ENCODE peak calls at places on chromosomes 6 and 20, in four cellular contexts. One of them, this sample, is unnamed.

GRCh38 chr20:57381596-57382503 is 9.3 kb upstream of the RBM38 start:
- DNase-seq in sigmoid colon: peak
- DNase-seq in adrenal gland: peak
- DNase-seq in heart left ventricle: peak
- DNase-seq in this sample: peak

GRCh38 chr20:48398506-48399449 is 429.0 kb downstream of the PREX1 start:
- DNase-seq in adrenal gland: no peak
- DNase-seq in heart left ventricle: no peak
- DNase-seq in sigmoid colon: no peak
- DNase-seq in this sample: no peak

GRCh38 chr6:161336479-161336878 is 62.6 kb upstream of the AGPAT4 start:
- DNase-seq in adrenal gland: no peak
- DNase-seq in sigmoid colon: no peak
- DNase-seq in heart left ventricle: no peak
- DNase-seq in this sample: no peak

GRCh38 chr20:47686545-47686944 is 98.7 kb downstream of the SULF2 start:
- DNase-seq in sigmoid colon: no peak
- DNase-seq in heart left ventricle: peak
- DNase-seq in adrenal gland: peak
- DNase-seq in this sample: peak

GRCh38 chr6:109073344-109074235 is 21.1 kb downstream of the SESN1 start:
- DNase-seq in heart left ventricle: no peak
- DNase-seq in adrenal gland: peak
- DNase-seq in sigmoid colon: no peak
- DNase-seq in this sample: peak

GRCh38 chr6:95366414-95366813 is 210.9 kb upstream of the MANEA start:
- DNase-seq in adrenal gland: no peak
- DNase-seq in heart left ventricle: no peak
- DNase-seq in sigmoid colon: no peak
- DNase-seq in this sample: no peak

GRCh38 chr20:47792021-47792618 is 6.8 kb upstream of the SULF2 start:
- DNase-seq in heart left ventricle: peak
- DNase-seq in adrenal gland: peak
- DNase-seq in sigmoid colon: peak
- DNase-seq in this sample: peak

GRCh38 chr6:148566664-148567350 is 180.0 kb upstream of the UST start:
- DNase-seq in sigmoid colon: no peak
- DNase-seq in heart left ventricle: no peak
- DNase-seq in adrenal gland: no peak
- DNase-seq in this sample: no peak

GRCh38 chr20:4876301-4876700 is 125.0 kb downstream of the SLC23A2 start:
- DNase-seq in heart left ventricle: no peak
- DNase-seq in adrenal gland: no peak
- DNase-seq in sigmoid colon: no peak
- DNase-seq in this sample: no peak

GRCh38 chr20:35021063-35021462 is 65.4 kb downstream of the MYH7B start:
- DNase-seq in sigmoid colon: no peak
- DNase-seq in adrenal gland: no peak
- DNase-seq in heart left ventricle: no peak
- DNase-seq in this sample: no peak

GRCh38 chr6:41453232-41453631 is 92.9 kb upstream of the FOXP4 start:
- DNase-seq in heart left ventricle: no peak
- DNase-seq in adrenal gland: no peak
- DNase-seq in sigmoid colon: no peak
- DNase-seq in this sample: no peak

GRCh38 chr6:137696765-137697164 is 170.3 kb upstream of the TNFAIP3 start:
- DNase-seq in sigmoid colon: no peak
- DNase-seq in adrenal gland: no peak
- DNase-seq in heart left ventricle: no peak
- DNase-seq in this sample: no peak

GRCh38 chr20:3237958-3238615 is 903 bp downstream of the SLC4A11 start:
- DNase-seq in sigmoid colon: no peak
- DNase-seq in adrenal gland: no peak
- DNase-seq in heart left ventricle: no peak
- DNase-seq in this sample: no peak

GRCh38 chr20:56187791-56188190 is 60.7 kb upstream of the MC3R start:
- DNase-seq in adrenal gland: no peak
- DNase-seq in heart left ventricle: no peak
- DNase-seq in sigmoid colon: no peak
- DNase-seq in this sample: no peak

GRCh38 chr6:170024940-170025339 is 265.9 kb downstream of the DLL1 start:
- DNase-seq in adrenal gland: peak
- DNase-seq in heart left ventricle: peak
- DNase-seq in sigmoid colon: peak
- DNase-seq in this sample: peak

GRCh38 chr6:34526241-34526972 is 29.7 kb downstream of the SPDEF start:
- DNase-seq in heart left ventricle: peak
- DNase-seq in sigmoid colon: no peak
- DNase-seq in adrenal gland: no peak
- DNase-seq in this sample: peak

GRCh38 chr6:125507987-125508655 is 206.4 kb upstream of the HDDC2 start:
- DNase-seq in sigmoid colon: no peak
- DNase-seq in heart left ventricle: peak
- DNase-seq in adrenal gland: no peak
- DNase-seq in this sample: no peak

GRCh38 chr20:58992911-58993310 is 11.9 kb downstream of the NELFCD start:
- DNase-seq in adrenal gland: no peak
- DNase-seq in sigmoid colon: no peak
- DNase-seq in heart left ventricle: no peak
- DNase-seq in this sample: no peak

GRCh38 chr20:1489764-1490436 is 1.3 kb downstream of the SIRPB2 start:
- DNase-seq in sigmoid colon: peak
- DNase-seq in heart left ventricle: no peak
- DNase-seq in adrenal gland: no peak
- DNase-seq in this sample: no peak

GRCh38 chr6:24446670-24447069 is 42.7 kb downstream of the GPLD1 start:
- DNase-seq in adrenal gland: no peak
- DNase-seq in sigmoid colon: no peak
- DNase-seq in heart left ventricle: no peak
- DNase-seq in this sample: no peak

GRCh38 chr6:11207199-11207968 is 25.1 kb downstream of the NEDD9 start:
- DNase-seq in heart left ventricle: peak
- DNase-seq in adrenal gland: peak
- DNase-seq in sigmoid colon: peak
- DNase-seq in this sample: peak

GRCh38 chr6:90865513-90865912 is 278.6 kb upstream of the MAP3K7 start:
- DNase-seq in sigmoid colon: no peak
- DNase-seq in heart left ventricle: no peak
- DNase-seq in adrenal gland: no peak
- DNase-seq in this sample: no peak

GRCh38 chr6:158703121-158703839 is 53.4 kb downstream of the SYTL3 start:
- DNase-seq in sigmoid colon: peak
- DNase-seq in adrenal gland: no peak
- DNase-seq in heart left ventricle: peak
- DNase-seq in this sample: no peak

GRCh38 chr6:157823523-157824370 is 701 bp downstream of the SNX9 start:
- DNase-seq in heart left ventricle: peak
- DNase-seq in adrenal gland: peak
- DNase-seq in sigmoid colon: peak
- DNase-seq in this sample: peak

DNA sequence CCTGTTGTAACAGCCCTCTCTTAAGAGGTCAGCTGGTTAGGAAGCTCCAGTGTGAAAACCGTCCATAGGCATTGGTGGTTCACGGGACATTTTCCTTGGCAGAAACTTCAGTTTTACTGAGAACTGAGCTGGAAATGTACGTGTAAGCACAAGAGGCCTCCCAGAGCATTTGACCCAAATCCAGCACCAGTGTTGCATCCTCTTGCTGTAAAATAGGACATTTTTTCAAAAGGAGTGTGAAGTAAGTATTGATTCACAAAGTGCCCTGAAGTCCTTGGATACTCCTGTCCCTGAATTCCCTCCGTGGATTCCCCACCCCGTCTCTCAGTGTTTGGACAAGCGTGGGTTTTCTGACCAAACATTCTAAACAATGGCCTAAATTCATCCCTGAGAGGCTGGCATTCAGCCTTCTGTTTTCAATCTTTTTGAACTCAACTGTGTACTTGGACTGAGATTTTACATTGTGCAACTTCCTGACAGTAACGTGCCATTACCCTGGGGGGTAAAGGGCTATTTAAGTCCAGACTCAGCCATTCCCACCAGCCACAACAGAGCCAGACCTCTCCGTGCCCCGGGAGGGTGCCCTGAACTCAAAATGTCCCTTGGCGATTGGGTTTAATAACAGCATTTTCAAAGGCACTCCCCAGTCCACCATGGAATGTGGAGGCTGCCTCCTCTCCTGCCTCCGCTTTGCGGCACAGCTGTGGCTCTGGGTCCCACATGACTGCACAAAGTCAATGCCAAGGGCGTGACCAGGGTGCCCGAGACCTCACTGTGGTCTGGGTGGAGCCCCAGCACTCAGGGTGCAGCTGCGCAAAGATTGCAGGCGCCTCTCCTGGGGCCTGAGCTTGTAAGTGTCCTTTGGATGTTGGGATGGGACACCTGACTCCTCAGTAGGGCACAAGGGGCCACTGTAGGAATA is 92.7 kb upstream of the AFDN start:
- DNase-seq in sigmoid colon: peak
- DNase-seq in heart left ventricle: no peak
- DNase-seq in adrenal gland: peak
- DNase-seq in this sample: no peak
- TF ChIP-seq POLR2A in sigmoid colon: no peak
- TF ChIP-seq POLR2A in heart left ventricle: no peak
- TF ChIP-seq POLR2A in adrenal gland: no peak
- TF ChIP-seq POLR2A in this sample: no peak

GRCh38 chr6:111566222-111566717 is 39.4 kb downstream of the TRAF3IP2 start:
- DNase-seq in heart left ventricle: no peak
- DNase-seq in adrenal gland: no peak
- DNase-seq in sigmoid colon: no peak
- DNase-seq in this sample: no peak

GRCh38 chr6:111564482-111564945 is 41.2 kb downstream of the TRAF3IP2 start:
- DNase-seq in heart left ventricle: peak
- DNase-seq in sigmoid colon: no peak
- DNase-seq in adrenal gland: peak
- DNase-seq in this sample: peak

GRCh38 chr6:111563581-111563980 is 42.1 kb downstream of the TRAF3IP2 start:
- DNase-seq in sigmoid colon: no peak
- DNase-seq in adrenal gland: no peak
- DNase-seq in heart left ventricle: no peak
- DNase-seq in this sample: no peak

GRCh38 chr6:111566873-111567517 is 38.7 kb downstream of the TRAF3IP2 start:
- DNase-seq in sigmoid colon: no peak
- DNase-seq in heart left ventricle: no peak
- DNase-seq in adrenal gland: no peak
- DNase-seq in this sample: no peak

DNA sequence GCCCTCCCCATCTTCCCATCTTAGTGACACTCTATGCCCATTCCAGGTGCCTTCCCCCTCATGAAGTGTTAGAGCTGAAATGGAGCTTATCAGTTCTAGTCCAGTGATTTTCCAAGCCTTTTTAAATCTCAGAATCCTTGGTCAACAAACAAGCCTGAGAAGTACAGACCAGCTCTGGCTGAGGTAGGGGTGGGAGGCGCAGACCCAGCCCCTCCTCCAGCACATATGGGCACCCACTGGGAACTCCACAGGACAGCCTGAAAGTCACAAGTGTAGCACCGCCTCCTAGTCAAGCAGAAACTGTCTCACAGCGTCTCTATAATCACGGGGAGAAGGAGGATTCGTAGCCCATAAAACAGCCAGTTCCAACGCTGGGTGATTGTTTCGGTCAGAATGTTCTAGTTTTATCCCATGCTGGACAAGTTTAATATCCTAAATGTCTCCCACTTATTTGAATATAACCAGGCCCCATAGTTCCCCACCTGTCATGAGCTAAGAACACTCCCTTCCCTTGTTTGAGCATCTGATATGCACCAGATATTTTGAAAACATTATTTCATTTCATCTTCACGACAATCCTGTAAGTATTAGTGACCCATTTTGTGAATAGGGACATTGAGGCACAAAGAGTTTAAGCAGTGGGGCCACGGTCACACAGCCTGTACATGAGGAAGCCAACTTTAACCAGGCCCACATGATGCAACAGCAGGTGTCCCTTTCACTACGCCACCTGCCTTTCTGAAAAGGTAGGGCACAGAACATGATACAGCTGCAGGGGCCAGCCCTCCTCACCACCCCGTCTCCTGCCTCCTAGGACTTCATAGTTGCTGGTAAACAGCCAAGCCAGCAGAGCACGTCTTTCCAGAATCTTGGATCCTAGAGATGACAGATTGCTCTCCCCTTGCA is 40.1 kb downstream of the TRAF3IP2 start:
- DNase-seq in adrenal gland: no peak
- DNase-seq in sigmoid colon: no peak
- DNase-seq in heart left ventricle: no peak
- DNase-seq in this sample: peak
- TF ChIP-seq POLR2A in adrenal gland: no peak
- TF ChIP-seq POLR2A in sigmoid colon: no peak
- TF ChIP-seq POLR2A in heart left ventricle: no peak
- TF ChIP-seq POLR2A in this sample: no peak

GRCh38 chr6:106704327-106704726 is 74.9 kb downstream of the QRSL1 start:
- DNase-seq in heart left ventricle: no peak
- DNase-seq in sigmoid colon: no peak
- DNase-seq in adrenal gland: no peak
- DNase-seq in this sample: no peak

GRCh38 chr6:106702046-106702445 is 72.7 kb downstream of the QRSL1 start:
- DNase-seq in sigmoid colon: no peak
- DNase-seq in adrenal gland: no peak
- DNase-seq in heart left ventricle: no peak
- DNase-seq in this sample: no peak

GRCh38 chr6:106700581-106700980 is 71.2 kb downstream of the QRSL1 start:
- DNase-seq in adrenal gland: no peak
- DNase-seq in sigmoid colon: no peak
- DNase-seq in heart left ventricle: no peak
- DNase-seq in this sample: no peak

GRCh38 chr6:106705156-106705555 is 75.8 kb downstream of the QRSL1 start:
- DNase-seq in heart left ventricle: no peak
- DNase-seq in adrenal gland: no peak
- DNase-seq in sigmoid colon: no peak
- DNase-seq in this sample: no peak

DNA sequence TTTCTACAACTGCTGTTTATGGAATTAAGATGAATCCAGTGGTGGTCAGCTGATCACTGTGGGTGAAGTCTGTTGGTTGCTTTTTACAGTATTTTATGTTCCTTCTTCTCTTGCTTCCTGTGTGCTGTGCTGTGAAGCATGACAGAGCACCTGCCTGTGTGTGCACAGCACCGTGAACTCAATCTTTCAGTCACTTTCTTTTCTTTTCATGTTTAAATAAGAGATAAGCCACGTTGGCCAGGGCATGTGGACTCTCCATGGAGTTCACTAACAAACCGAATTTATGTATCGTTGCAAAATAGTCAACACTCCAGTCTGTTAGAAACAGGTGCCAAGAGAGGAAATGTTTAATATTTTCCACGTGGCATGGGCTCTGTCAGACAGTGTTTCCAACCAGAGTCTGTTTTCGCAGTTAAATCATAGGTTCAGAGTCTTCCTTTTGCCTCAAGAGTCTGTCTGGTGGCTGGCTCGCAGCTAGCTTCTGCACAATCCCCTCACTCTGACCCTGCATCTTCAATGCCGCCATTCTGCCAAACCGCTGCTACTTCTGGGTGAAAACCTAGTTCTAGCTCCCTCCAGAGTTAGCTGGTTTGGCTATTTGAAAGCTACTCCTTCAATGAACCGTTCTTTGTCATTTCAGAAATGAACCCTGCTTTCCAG is 73.2 kb downstream of the QRSL1 start:
- DNase-seq in adrenal gland: no peak
- DNase-seq in sigmoid colon: no peak
- DNase-seq in heart left ventricle: no peak
- DNase-seq in this sample: no peak
- TF ChIP-seq POLR2A in adrenal gland: no peak
- TF ChIP-seq POLR2A in sigmoid colon: no peak
- TF ChIP-seq POLR2A in heart left ventricle: no peak
- TF ChIP-seq POLR2A in this sample: no peak

GRCh38 chr6:2858678-2859324 is 17.1 kb upstream of the SERPINB1 start:
- DNase-seq in heart left ventricle: no peak
- DNase-seq in sigmoid colon: no peak
- DNase-seq in adrenal gland: no peak
- DNase-seq in this sample: no peak
- TF ChIP-seq POLR2A in heart left ventricle: no peak
- TF ChIP-seq POLR2A in sigmoid colon: no peak
- TF ChIP-seq POLR2A in adrenal gland: no peak
- TF ChIP-seq POLR2A in this sample: no peak